ENCODE peak calls at places on chromosomes 3 and 15, in ten cellular contexts. H is astrocyte of the spinal cord, D is lung, S is fibroblast of lung, F is adrenal gland, C is gastrocnemius medialis, Y is left lung, V is left ventricle myocardium inferior, Q is neural progenitor cell, M is endodermal cell. L is an unnamed sample.

GRCh38 chr3:149936812-149937230 is 33.9 kb downstream of the PFN2 start:
- DNase-seq in V (no peak), H (peak), C (peak), S (peak), Y (no peak), Q (peak), D (peak), F (peak), M (peak), L (peak)

GRCh38 chr15:99434506-99435137 is 131.2 kb upstream of the MEF2A start:
- DNase-seq in H (no peak), S (no peak), M (peak), D (no peak), C (no peak), Q (no peak), Y (no peak), V (no peak), F (peak), L (no peak)

GRCh38 chr3:78969483-78969882 is 798.3 kb downstream of the ROBO1 start:
- DNase-seq in V (no peak), D (no peak), Y (no peak), Q (no peak), F (no peak), S (peak), H (no peak), C (no peak), M (no peak), L (peak)

GRCh38 chr3:142269777-142270176 is 44.4 kb upstream of the GK5 start:
- DNase-seq in Q (no peak), H (no peak), Y (no peak), V (no peak), D (no peak), S (peak), M (no peak), C (no peak), F (no peak), L (no peak)

GRCh38 chr15:63420333-63420741 is 38.7 kb upstream of the CA12 start:
- DNase-seq in Q (no peak), Y (no peak), H (no peak), S (no peak), M (no peak), F (no peak), D (no peak), V (no peak), C (no peak), L (peak)

GRCh38 chr15:25849431-25849921 is 13.7 kb downstream of the ATP10A start:
- DNase-seq in Q (peak), S (peak), M (no peak), F (peak), D (no peak), H (peak), C (no peak), Y (no peak), V (no peak), L (peak)

GRCh38 chr3:42182555-42182954 is 83.4 kb downstream of the CCK start:
- DNase-seq in H (peak), Q (no peak), D (no peak), V (no peak), S (peak), C (no peak), M (no peak), Y (no peak), F (no peak), L (no peak)

GRCh38 chr15:76286231-76286879 is 24.9 kb downstream of the ETFA start:
- DNase-seq in Y (no peak), F (no peak), D (no peak), Q (no peak), H (no peak), M (no peak), V (no peak), C (no peak), S (no peak), L (no peak)

GRCh38 chr15:49297584-49297983 is 125.5 kb upstream of the FGF7 start:
- DNase-seq in V (no peak), D (no peak), F (no peak), H (no peak), S (no peak), M (no peak), Y (no peak), C (no peak), Q (no peak), L (no peak)

GRCh38 chr3:105830836-105831235 is 38.0 kb downstream of the CBLB start:
- DNase-seq in F (no peak), D (no peak), Y (no peak), C (no peak), S (no peak), Q (no peak), M (no peak), H (no peak), V (no peak), L (no peak)

GRCh38 chr15:39579487-39580116 is 1.3 kb upstream of the THBS1 start:
- DNase-seq in Y (peak), D (peak), H (peak), C (peak), Q (peak), V (peak), F (peak), M (peak), S (peak), L (peak)

GRCh38 chr3:120338517-120338916 is 10.6 kb downstream of the LRRC58 start:
- DNase-seq in H (no peak), Y (no peak), V (no peak), S (no peak), C (no peak), Q (no peak), F (no peak), D (no peak), M (no peak), L (peak)

GRCh38 chr15:22959451-22960101 is 20.6 kb downstream of the CYFIP1 start:
- DNase-seq in V (no peak), M (no peak), D (no peak), S (no peak), H (no peak), F (no peak), Q (no peak), Y (no peak), C (no peak), L (no peak)

GRCh38 chr3:148937477-148937876 is 53.9 kb upstream of the GYG1 start:
- DNase-seq in H (peak), D (no peak), M (no peak), Q (no peak), C (no peak), F (no peak), Y (no peak), S (peak), V (no peak), L (no peak)

GRCh38 chr3:75768303-75769017 is 16.9 kb downstream of the ZNF717 start:
- DNase-seq in H (no peak), C (no peak), D (no peak), F (no peak), V (no peak), Y (no peak), S (no peak), Q (no peak), M (no peak), L (no peak)

GRCh38 chr3:67647390-67647878 is 7.0 kb downstream of the SUCLG2 start:
- DNase-seq in S (peak), D (peak), H (peak), Y (no peak), V (peak), M (no peak), Q (no peak), F (no peak), C (peak), L (peak)

GRCh38 chr15:77773903-77774302 is 141.2 kb upstream of the LINGO1 start:
- DNase-seq in S (no peak), Y (no peak), D (no peak), C (no peak), V (no peak), Q (no peak), M (no peak), F (no peak), H (no peak), L (no peak)

GRCh38 chr3:11288021-11288491 is 15.9 kb downstream of the ATG7 start:
- DNase-seq in H (peak), Q (no peak), Y (no peak), V (no peak), D (no peak), S (peak), C (no peak), F (no peak), M (no peak), L (peak)

GRCh38 chr15:26634319-26634718 is 138.5 kb downstream of the GABRB3 start:
- DNase-seq in M (peak), H (no peak), D (no peak), S (no peak), F (no peak), V (no peak), Q (peak), Y (no peak), C (no peak), L (no peak)

GRCh38 chr3:164476631-164477030 is 601.7 kb downstream of the SI start:
- DNase-seq in Y (no peak), D (no peak), F (no peak), C (no peak), M (no peak), H (no peak), V (no peak), Q (no peak), S (no peak), L (no peak)

GRCh38 chr3:31196881-31197364 is 302.5 kb upstream of the GADL1 start:
- DNase-seq in V (peak), Q (no peak), F (no peak), C (no peak), S (peak), D (no peak), H (peak), Y (no peak), M (peak), L (peak)

GRCh38 chr15:101489236-101489632 is 273 bp downstream of the PCSK6 start:
- DNase-seq in C (no peak), V (peak), M (peak), H (no peak), F (no peak), S (peak), D (no peak), Y (no peak), Q (peak), L (peak)

GRCh38 chr3:13149331-13150203 is 76.3 kb upstream of the IQSEC1 start:
- DNase-seq in C (no peak), F (no peak), H (no peak), Y (no peak), V (no peak), M (peak), D (no peak), S (no peak), Q (no peak), L (no peak)

GRCh38 chr3:131047582-131047981 is 20.9 kb downstream of the NEK11 start:
- DNase-seq in M (peak), C (no peak), Y (no peak), H (no peak), S (no peak), D (no peak), F (no peak), V (no peak), Q (no peak), L (no peak)

GRCh38 chr15:87619161-87619960 is 637.2 kb downstream of the NTRK3 start:
- DNase-seq in H (peak), D (no peak), Q (no peak), M (peak), V (no peak), Y (no peak), C (no peak), F (peak), S (peak), L (no peak)

GRCh38 chr15:90344632-90345031 is 7.5 kb upstream of the ZNF774 start:
- DNase-seq in Y (no peak), H (no peak), V (no peak), C (no peak), Q (no peak), F (no peak), M (no peak), D (no peak), S (no peak), L (no peak)

GRCh38 chr3:70999730-71000129 is 583.8 kb downstream of the FOXP1 start:
- DNase-seq in V (no peak), Q (no peak), M (no peak), D (no peak), F (peak), Y (no peak), C (no peak), H (peak), S (peak), L (peak)

GRCh38 chr3:33317963-33318708 is 40.9 kb downstream of the FBXL2 start:
- DNase-seq in D (no peak), Y (no peak), V (no peak), C (no peak), Q (no peak), H (no peak), M (no peak), F (no peak), S (peak), L (no peak)
- TF ChIP-seq CTCF in D (no peak), Y (no peak), V (no peak), C (no peak), Q (no peak), H (no peak), M (no peak), F (no peak), S (no peak), L (no peak)

GRCh38 chr3:56917740-56918568 is 116.2 kb upstream of the ARHGEF3 start:
- DNase-seq in S (no peak), Y (no peak), V (no peak), M (peak), D (no peak), F (no peak), H (no peak), Q (no peak), C (no peak), L (peak)
- H3K4me3 ChIP-seq in S (no peak), Y (no peak), V (no peak), M (no peak), D (no peak), F (no peak), H (no peak), Q (no peak), C (no peak), L (no peak)

GRCh38 chr3:43644443-43644842 is 22.6 kb upstream of the ANO10 start:
- DNase-seq in D (no peak), Q (no peak), M (no peak), Y (no peak), F (no peak), H (no peak), C (no peak), V (no peak), S (no peak), L (no peak)
- TF ChIP-seq CTCF in D (no peak), Q (no peak), M (no peak), Y (no peak), F (no peak), H (no peak), C (no peak), V (no peak), S (no peak), L (no peak)

GRCh38 chr3:6861331-6861988 is 545 bp downstream of the GRM7 start:
- DNase-seq in M (peak), Q (peak), H (peak), C (no peak), S (peak), D (no peak), Y (peak), V (no peak), F (no peak), L (no peak)
- H3K4me3 ChIP-seq in M (peak), Q (peak), H (peak), C (no peak), S (no peak), D (no peak), Y (no peak), V (peak), F (no peak), L (no peak)

GRCh38 chr3:153210116-153210515 is 48.1 kb downstream of the RAP2B start:
- DNase-seq in H (peak), C (no peak), M (peak), Y (no peak), F (no peak), S (peak), Q (peak), V (no peak), D (no peak), L (peak)
- TF ChIP-seq CTCF in H (no peak), C (no peak), M (peak), Y (no peak), F (no peak), S (no peak), Q (no peak), V (no peak), D (no peak), L (peak)

GRCh38 chr3:48425281-48425812 is 4.5 kb downstream of the PLXNB1 start:
- DNase-seq in Y (no peak), Q (no peak), C (no peak), S (peak), F (no peak), D (no peak), H (no peak), M (no peak), V (peak), L (no peak)
- H3K4me3 ChIP-seq in Y (no peak), Q (no peak), C (no peak), S (no peak), F (no peak), D (no peak), H (no peak), M (no peak), V (peak), L (peak)

DNA sequence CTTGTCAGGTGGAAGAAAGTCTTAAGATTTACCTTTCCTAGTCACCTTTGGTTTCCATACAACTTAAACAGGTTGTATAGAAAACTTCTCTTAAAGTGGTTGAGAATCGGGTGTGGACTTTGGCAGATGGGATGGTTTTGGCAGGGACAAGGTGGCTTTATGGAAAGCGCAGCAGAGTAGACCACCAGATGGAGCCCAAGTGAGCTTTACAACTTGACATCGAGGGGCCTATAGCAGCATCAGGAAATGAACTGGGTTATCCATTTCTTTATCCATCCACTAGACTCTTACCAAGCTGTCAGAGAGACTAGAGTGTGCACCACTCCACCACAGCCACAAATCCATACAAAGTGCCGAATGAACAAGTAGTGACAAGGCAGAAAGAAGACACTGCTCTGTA is 85.3 kb upstream of the MBNL1 start:
- DNase-seq in C (peak), M (peak), D (no peak), V (peak), Q (peak), S (no peak), F (peak), H (peak), Y (no peak), L (no peak)
- TF ChIP-seq CTCF in C (peak), M (peak), D (peak), V (peak), Q (peak), S (peak), F (peak), H (peak), Y (peak), L (no peak)

GRCh38 chr3:52259035-52259434 is 13.5 kb downstream of the PPM1M start:
- DNase-seq in H (no peak), C (no peak), D (no peak), F (no peak), V (no peak), M (no peak), Q (no peak), S (peak), Y (no peak), L (no peak)

GRCh38 chr3:52257911-52258310 is 12.4 kb downstream of the PPM1M start:
- DNase-seq in C (no peak), V (no peak), S (peak), M (no peak), H (no peak), Y (no peak), D (no peak), Q (no peak), F (peak), L (no peak)

GRCh38 chr3:52253314-52254260 is 8.0 kb downstream of the PPM1M start:
- DNase-seq in F (peak), S (peak), V (no peak), M (no peak), Q (no peak), D (no peak), Y (no peak), C (no peak), H (no peak), L (peak)

GRCh38 chr3:52256622-52257021 is 11.1 kb downstream of the PPM1M start:
- DNase-seq in Q (no peak), V (no peak), S (no peak), Y (no peak), C (no peak), M (no peak), H (no peak), F (peak), D (no peak), L (no peak)

DNA sequence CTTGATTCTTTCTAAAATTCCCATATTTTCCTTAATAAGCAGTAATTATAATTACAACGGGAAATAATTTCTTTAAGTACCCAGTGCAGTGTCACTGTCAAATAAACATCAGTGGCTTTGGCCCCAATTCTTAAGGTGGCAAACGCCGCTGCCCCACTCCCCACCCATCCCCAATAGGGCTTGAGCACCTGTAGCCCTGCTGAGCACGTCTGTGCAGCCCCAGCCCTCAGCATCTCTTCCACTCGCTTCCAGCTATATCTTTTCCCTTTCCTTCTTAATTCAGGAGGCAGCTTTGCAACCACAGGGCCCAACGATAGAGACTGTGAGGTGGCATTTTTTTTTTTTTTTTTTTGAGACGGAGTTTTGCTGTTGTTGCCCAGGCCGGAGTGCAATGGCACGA is 9.0 kb downstream of the PPM1M start:
- DNase-seq in M (no peak), Y (no peak), V (no peak), D (no peak), Q (no peak), S (no peak), H (no peak), C (no peak), F (peak), L (no peak)
- H3K4me3 ChIP-seq in M (no peak), Y (no peak), V (no peak), D (no peak), Q (no peak), S (no peak), H (no peak), C (no peak), F (no peak), L (no peak)

DNA sequence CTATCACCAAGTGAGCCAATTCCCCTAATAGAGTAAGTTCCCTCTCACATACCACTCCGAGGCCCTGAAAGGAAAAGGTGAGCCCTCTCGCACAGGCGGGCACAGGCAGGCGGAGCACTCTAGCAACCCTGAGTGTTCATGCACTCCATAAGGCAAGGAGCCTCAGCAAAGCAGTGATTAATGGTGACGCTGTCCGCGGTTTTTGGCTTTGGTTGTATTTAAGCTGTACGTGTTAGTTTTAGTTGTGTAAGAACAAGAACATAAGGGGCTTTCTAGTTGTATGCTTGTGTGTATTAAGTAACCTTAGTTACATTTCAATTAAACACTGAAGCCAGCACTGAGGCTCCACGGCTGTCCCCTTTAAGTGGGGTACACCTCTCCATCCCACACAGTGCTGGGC is 33.1 kb downstream of the KLHL25 start:
- DNase-seq in S (peak), V (no peak), Q (no peak), C (no peak), D (no peak), F (no peak), M (no peak), Y (peak), H (peak), L (peak)
- TF ChIP-seq CTCF in S (no peak), V (no peak), Q (no peak), C (no peak), D (no peak), F (no peak), M (no peak), Y (no peak), H (no peak), L (no peak)

GRCh38 chr15:52651114-52651513 is 28.1 kb downstream of the ATOSA start:
- DNase-seq in Q (no peak), H (no peak), M (no peak), F (no peak), V (no peak), C (no peak), D (no peak), S (no peak), Y (no peak), L (no peak)

GRCh38 chr15:52651868-52652267 is 27.3 kb downstream of the ATOSA start:
- DNase-seq in S (peak), V (peak), Q (peak), Y (no peak), D (peak), F (peak), C (peak), H (peak), M (peak), L (peak)

GRCh38 chr15:52653451-52653964 is 25.7 kb downstream of the ATOSA start:
- DNase-seq in H (peak), M (no peak), D (no peak), Y (no peak), V (no peak), S (peak), C (peak), F (no peak), Q (peak), L (peak)

GRCh38 chr15:52652984-52653383 is 26.2 kb downstream of the ATOSA start:
- DNase-seq in S (peak), F (no peak), C (no peak), M (no peak), V (no peak), Q (no peak), Y (no peak), D (no peak), H (peak), L (peak)

DNA sequence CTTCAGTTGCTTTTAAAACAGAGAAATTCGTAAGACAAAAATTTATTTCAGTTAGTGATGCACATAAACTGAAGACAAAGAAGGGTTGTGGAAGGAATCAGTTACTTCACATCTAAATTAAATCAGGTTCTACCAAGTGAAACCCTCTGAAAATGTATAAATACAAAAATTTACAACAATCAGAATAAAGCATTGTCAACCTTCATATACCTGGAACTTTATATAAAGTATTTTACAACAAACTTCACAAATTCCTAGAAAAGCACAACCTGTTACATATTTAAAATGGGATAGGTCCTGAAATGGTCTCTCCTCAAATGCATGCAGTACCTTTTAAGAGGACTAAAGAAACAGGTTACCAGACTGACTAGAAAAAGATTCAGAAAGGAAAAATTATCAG is 26.9 kb downstream of the ATOSA start:
- DNase-seq in F (no peak), H (peak), V (no peak), Y (no peak), S (no peak), Q (no peak), D (no peak), M (no peak), C (no peak), L (no peak)
- H3K4me3 ChIP-seq in F (no peak), H (no peak), V (peak), Y (no peak), S (peak), Q (no peak), D (no peak), M (no peak), C (peak), L (no peak)

L was measured in epithelial cell of esophagus.